ENCODE peak calls at places on chromosome 18, in six cellular contexts. I is spleen, K is GM12892, V is HCT116, B is HL-60, C is K562. L is an unnamed sample.

GRCh38 chr18:1017227-1017626 is 112.6 kb downstream of the ADCYAP1 start:
- DNase-seq in I (no peak), K (no peak), V (no peak), B (no peak), C (no peak), L (no peak)

GRCh38 chr18:78717051-78717765 is 262.4 kb upstream of the SALL3 start:
- DNase-seq in I (peak; percentile 38), K (no peak), V (no peak), B (no peak), C (no peak), L (no peak)

GRCh38 chr18:26804474-26804873 is 61.0 kb downstream of the AQP4 start:
- DNase-seq in I (no peak), K (no peak), V (no peak), B (no peak), C (no peak), L (no peak)

GRCh38 chr18:58584219-58585127 is 44.4 kb downstream of the ALPK2 start:
- DNase-seq in I (no peak), K (no peak), V (no peak), B (no peak), C (no peak), L (no peak)

GRCh38 chr18:54086863-54087262 is 137.6 kb downstream of the MBD2 start:
- DNase-seq in I (no peak), K (no peak), V (no peak), B (peak; percentile 49), C (no peak), L (no peak)

GRCh38 chr18:9898792-9899549 is 13.2 kb downstream of the TXNDC2 start:
- DNase-seq in I (no peak), K (no peak), V (peak; percentile 64), B (peak; percentile 38), C (peak; percentile 52), L (no peak)

GRCh38 chr18:63788447-63789096 is 13.4 kb downstream of the SERPINB7 start:
- DNase-seq in I (no peak), K (no peak), V (peak; percentile 68), B (peak; percentile 86), C (no peak), L (no peak)

GRCh38 chr18:9526458-9526857 is 51.1 kb downstream of the RALBP1 start:
- DNase-seq in I (no peak), K (no peak), V (no peak), B (no peak), C (no peak), L (no peak)

GRCh38 chr18:55764382-55764781 is 176.4 kb upstream of the TCF4 start:
- DNase-seq in I (no peak), K (no peak), V (no peak), B (no peak), C (no peak), L (peak; percentile 66)

GRCh38 chr18:54261894-54262293 is 7.4 kb upstream of the POLI start:
- DNase-seq in I (no peak), K (no peak), V (no peak), B (peak; percentile 53), C (no peak), L (no peak)

GRCh38 chr18:58792086-58792485 is 72.6 kb upstream of the ZNF532 start:
- DNase-seq in I (no peak), K (peak; percentile 33), V (no peak), B (no peak), C (no peak), L (no peak)

GRCh38 chr18:46793565-46793964 is 36.7 kb upstream of the ST8SIA5 start:
- DNase-seq in I (no peak), K (no peak), V (no peak), B (no peak), C (no peak), L (no peak)

GRCh38 chr18:11947214-11948119 is 33.8 kb upstream of the IMPA2 start:
- DNase-seq in I (peak; percentile 96), K (peak; percentile 36), V (peak; percentile 90), B (peak; percentile 97), C (peak; percentile 81), L (peak; percentile 98)

GRCh38 chr18:26593365-26594320 is 45.3 kb upstream of the KCTD1 start:
- DNase-seq in I (no peak), K (no peak), V (no peak), B (no peak), C (no peak), L (no peak)

GRCh38 chr18:48308027-48308635 is 101.1 kb downstream of the ZBTB7C start:
- DNase-seq in I (peak; percentile 57), K (no peak), V (peak; percentile 6), B (no peak), C (no peak), L (no peak)

GRCh38 chr18:21714472-21714871 is 9.9 kb upstream of the ABHD3 start:
- DNase-seq in I (no peak), K (no peak), V (no peak), B (no peak), C (no peak), L (no peak)

GRCh38 chr18:36828157-36828629 is 609 bp downstream of the TPGS2 start:
- DNase-seq in I (no peak), K (no peak), V (peak; percentile 6), B (peak; percentile 50), C (no peak), L (no peak)

GRCh38 chr18:8081872-8082553 is 514.9 kb downstream of the PTPRM start:
- DNase-seq in I (no peak), K (no peak), V (no peak), B (no peak), C (no peak), L (no peak)

GRCh38 chr18:955379-956066 is 50.9 kb downstream of the ADCYAP1 start:
- DNase-seq in I (no peak), K (no peak), V (no peak), B (no peak), C (no peak), L (peak; percentile 7)

GRCh38 chr18:13338318-13338717 is 119.8 kb downstream of the LDLRAD4 start:
- DNase-seq in I (no peak), K (no peak), V (no peak), B (no peak), C (no peak), L (no peak)

GRCh38 chr18:76131738-76132137 is 363.3 kb downstream of the ZNF516 start:
- DNase-seq in I (no peak), K (no peak), V (no peak), B (peak; percentile 58), C (no peak), L (peak; percentile 29)

GRCh38 chr18:38262666-38263065 is 697.1 kb upstream of the CELF4 start:
- DNase-seq in I (no peak), K (no peak), V (no peak), B (no peak), C (no peak), L (no peak)

GRCh38 chr18:40855661-40856060 is 1099.4 kb upstream of the PIK3C3 start:
- DNase-seq in I (no peak), K (no peak), V (no peak), B (no peak), C (no peak), L (no peak)

GRCh38 chr18:22001912-22002487 is 167.4 kb upstream of the GATA6 start:
- DNase-seq in I (no peak), K (no peak), V (no peak), B (no peak), C (no peak), L (no peak)

GRCh38 chr18:46097378-46097852 is 681 bp downstream of the ATP5F1A start:
- DNase-seq in I (no peak), K (peak; percentile 8), V (no peak), B (no peak), C (no peak), L (no peak)

GRCh38 chr18:75923169-75923568 is 495.7 kb upstream of the SMIM21 start:
- DNase-seq in I (no peak), K (no peak), V (peak; percentile 10), B (no peak), C (no peak), L (peak; percentile 95)

DNA sequence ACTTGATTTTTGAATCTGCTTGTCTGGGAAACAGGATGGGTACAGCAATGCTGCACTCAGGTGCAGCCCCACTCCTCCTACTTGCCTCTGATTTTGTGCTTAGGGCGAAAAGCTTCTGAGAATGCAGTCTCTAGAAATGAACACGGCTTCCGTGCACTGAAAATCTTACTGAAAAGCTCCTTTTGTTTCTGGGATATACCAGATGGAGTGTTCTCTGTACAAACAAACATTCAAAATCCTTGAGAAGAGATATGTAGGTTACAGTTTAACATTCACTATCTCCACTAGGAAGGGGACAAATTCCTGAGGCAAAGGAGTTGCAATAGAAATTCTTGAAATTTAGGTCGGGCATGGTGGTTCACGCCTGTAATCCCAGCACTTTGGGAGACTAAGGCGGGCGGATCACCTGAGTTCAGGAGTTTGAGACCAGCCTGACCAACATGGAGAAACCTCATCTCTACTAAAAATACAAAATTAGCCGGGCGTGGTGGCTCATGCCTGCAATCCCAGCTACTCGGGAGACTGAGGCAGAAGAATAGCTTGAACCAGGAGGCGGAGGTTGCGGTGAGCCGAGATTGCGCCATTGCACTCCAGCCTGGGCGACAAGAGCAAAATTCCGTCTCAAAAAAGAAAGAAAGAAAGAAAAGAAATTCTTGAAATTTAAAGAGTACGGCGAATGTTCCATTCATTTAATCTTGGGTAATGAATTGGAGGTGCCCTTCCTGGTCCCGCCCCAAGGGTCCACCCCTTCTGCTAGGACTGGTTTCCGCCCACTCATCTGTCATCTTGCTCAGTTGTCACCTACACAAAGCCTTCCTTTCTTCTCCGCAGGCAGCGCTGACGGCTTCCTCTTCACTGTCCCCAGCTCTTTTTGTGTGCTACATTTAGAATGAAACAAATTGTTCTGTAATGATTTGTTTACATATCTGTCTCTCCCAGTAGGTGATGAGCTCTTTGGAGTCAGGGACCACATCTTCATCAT is 92.4 kb downstream of the SOCS6 start:
- DNase-seq in I (no peak), K (no peak), V (no peak), B (no peak), C (peak; percentile 61), L (no peak)
- TF ChIP-seq POLR2AphosphoS5 in I (no peak), K (no peak), V (peak; percentile 72), B (no peak), C (no peak), L (no peak)

GRCh38 chr18:44725300-44726096 is 44.8 kb downstream of the SETBP1 start:
- DNase-seq in I (peak; percentile 85), K (peak; percentile 37), V (no peak), B (no peak), C (peak; percentile 59), L (no peak)
- TF ChIP-seq POLR2AphosphoS5 in I (no peak), K (no peak), V (no peak), B (no peak), C (no peak), L (no peak)

DNA sequence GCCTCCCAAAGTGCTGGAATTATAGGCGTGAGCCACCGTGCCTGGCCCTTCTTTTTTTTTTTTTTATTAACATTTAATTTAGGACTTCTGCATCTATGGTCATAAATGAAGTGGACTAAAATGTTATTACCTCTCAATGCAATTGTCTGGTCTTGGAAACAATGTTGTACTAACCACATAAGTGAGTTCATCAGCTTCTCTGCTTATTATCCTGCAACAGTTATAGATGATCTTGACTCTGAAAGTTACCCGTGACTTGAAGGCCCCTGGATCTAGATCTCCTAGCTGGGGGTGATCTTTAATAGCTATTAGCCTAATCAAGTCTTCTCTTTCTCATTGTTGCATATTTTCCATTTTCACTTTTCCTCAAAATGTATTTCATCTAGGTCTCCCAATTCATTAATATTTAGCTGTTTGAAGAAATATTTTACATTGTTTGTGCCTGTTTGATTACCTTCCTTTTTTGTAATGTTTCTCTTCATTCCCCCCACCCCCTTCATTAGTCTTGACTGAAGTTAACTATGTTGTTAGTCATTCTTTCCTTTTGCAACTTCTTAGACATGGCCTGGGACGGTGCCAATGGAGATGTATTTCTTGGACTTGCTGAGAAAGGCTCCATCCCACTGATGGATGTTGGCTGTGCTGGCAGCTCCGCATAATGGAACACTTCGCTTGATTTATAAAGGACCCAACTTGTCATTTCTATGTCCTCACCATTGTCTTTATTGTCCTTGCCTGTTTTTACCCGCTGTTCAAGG is 141.6 kb upstream of the RIOK3 start:
- DNase-seq in I (no peak), K (no peak), V (no peak), B (no peak), C (no peak), L (no peak)
- TF ChIP-seq POLR2AphosphoS5 in I (no peak), K (no peak), V (no peak), B (no peak), C (no peak), L (no peak)

GRCh38 chr18:79749251-79750191 is 48.2 kb upstream of the KCNG2 start:
- DNase-seq in I (peak; percentile 66), K (no peak), V (no peak), B (no peak), C (no peak), L (no peak)
- TF ChIP-seq POLR2AphosphoS5 in I (peak; percentile 41), K (no peak), V (no peak), B (no peak), C (no peak), L (no peak)